ENCODE peak calls at places on chromosomes 12 and 14, in seven cellular contexts. A is neuronal stem cell, K is H1, X is mesenchymal stem cell, R is mesendoderm, F is H9, D is trophoblast cell. B is an unnamed sample.

GRCh38 chr14:81169711-81170103 is 51.1 kb downstream of the GTF2A1 start:
- DNase-seq in R (peak), F (peak), X (peak), D (no peak), K (no peak), A (no peak), B (peak)

GRCh38 chr14:32940066-32940651 is 1.5 kb downstream of the NPAS3 start:
- DNase-seq in F (no peak), A (no peak), D (no peak), R (no peak), K (no peak), X (peak), B (no peak)

GRCh38 chr14:56004807-56005579 is 113.2 kb upstream of the PELI2 start:
- DNase-seq in A (no peak), X (peak), R (peak), F (peak), D (peak), K (no peak), B (peak)

GRCh38 chr12:26150737-26151450 is 26.1 kb upstream of the BHLHE41 start:
- DNase-seq in A (no peak), R (no peak), D (no peak), F (no peak), K (no peak), X (peak), B (peak)

GRCh38 chr12:78040111-78040510 is 209.4 kb downstream of the NAV3 start:
- DNase-seq in R (no peak), F (no peak), K (no peak), X (no peak), A (no peak), D (no peak), B (no peak)

GRCh38 chr14:89221109-89221508 is 195.9 kb downstream of the FOXN3 start:
- DNase-seq in F (no peak), K (no peak), R (no peak), D (no peak), X (peak), A (no peak), B (peak)

GRCh38 chr14:22797017-22797917 is 18.0 kb downstream of the SLC7A7 start:
- DNase-seq in R (peak), K (no peak), F (no peak), D (no peak), X (no peak), A (no peak), B (no peak)

GRCh38 chr12:123457980-123458779 is at the start of gene SNRNP35:
- DNase-seq in D (peak), A (peak), K (peak), F (peak), X (peak), R (peak), B (peak)

GRCh38 chr12:66188584-66189475 is at the start of gene IRAK3:
- DNase-seq in A (peak), F (peak), K (peak), X (peak), D (peak), R (peak), B (peak)

GRCh38 chr14:32134448-32135070 is 57.5 kb downstream of the ARHGAP5 start:
- DNase-seq in R (no peak), F (no peak), D (no peak), X (peak), K (no peak), A (no peak), B (peak)

GRCh38 chr12:76455582-76456345 is 103.8 kb downstream of the OSBPL8 start:
- DNase-seq in R (peak), F (no peak), X (peak), D (peak), K (no peak), A (peak), B (peak)

GRCh38 chr12:28622416-28622815 is 432.2 kb downstream of the CCDC91 start:
- DNase-seq in K (no peak), X (peak), A (no peak), D (no peak), R (peak), F (no peak), B (peak)

GRCh38 chr14:94079891-94080605 is 954 bp downstream of the DDX24 start:
- DNase-seq in D (no peak), F (no peak), A (no peak), R (no peak), K (no peak), X (peak), B (peak)

GRCh38 chr14:77249286-77249685 is 21.7 kb downstream of the NGB start:
- DNase-seq in A (no peak), X (no peak), F (no peak), K (no peak), R (no peak), D (no peak), B (no peak)

GRCh38 chr14:81834308-81834707 is 300.7 kb upstream of the SEL1L start:
- DNase-seq in F (no peak), A (no peak), X (no peak), K (no peak), D (no peak), R (peak), B (no peak)

GRCh38 chr12:21073822-21074460 is 57.1 kb upstream of the SLCO1B1 start:
- DNase-seq in K (no peak), A (no peak), X (no peak), D (peak), F (peak), R (peak), B (no peak)

GRCh38 chr12:1367731-1368285 is 226.6 kb downstream of the FBXL14 start:
- DNase-seq in K (no peak), D (no peak), F (no peak), R (no peak), A (no peak), X (no peak), B (no peak)

GRCh38 chr14:77580964-77581505 is 35.4 kb downstream of the SPTLC2 start:
- DNase-seq in X (peak), K (no peak), D (no peak), R (peak), A (no peak), F (no peak), B (peak)

GRCh38 chr12:30546121-30546520 is 149.5 kb downstream of the IPO8 start:
- DNase-seq in R (no peak), A (no peak), K (no peak), D (no peak), X (no peak), F (no peak), B (no peak)

GRCh38 chr14:92026548-92027190 is 13.2 kb downstream of the TRIP11 start:
- DNase-seq in K (no peak), A (no peak), F (no peak), D (no peak), R (no peak), X (no peak), B (no peak)

GRCh38 chr12:119704065-119704747 is 36.3 kb downstream of the PRKAB1 start:
- DNase-seq in K (no peak), D (no peak), X (no peak), F (no peak), A (no peak), R (no peak), B (peak)

GRCh38 chr14:87312138-87312537 is 680.8 kb downstream of the GALC start:
- DNase-seq in K (no peak), A (no peak), R (peak), D (no peak), F (no peak), X (no peak), B (no peak)

GRCh38 chr14:97065305-97066067 is 268.3 kb downstream of the VRK1 start:
- DNase-seq in D (no peak), F (no peak), X (no peak), K (no peak), A (no peak), R (no peak), B (no peak)

GRCh38 chr12:108683906-108684556 is 47.3 kb downstream of the CORO1C start:
- DNase-seq in R (no peak), K (no peak), X (no peak), A (no peak), D (no peak), F (no peak), B (no peak)

GRCh38 chr12:6424848-6425247 is 19.9 kb upstream of the CD27 start:
- DNase-seq in A (no peak), K (no peak), F (no peak), D (no peak), X (no peak), R (no peak), B (no peak)

GRCh38 chr14:35814371-35815005 is 5.4 kb upstream of the RALGAPA1 start:
- DNase-seq in D (peak), A (peak), R (peak), K (peak), F (peak), X (peak), B (peak)

GRCh38 chr14:92987713-92988510 is 65.0 kb downstream of the CHGA start:
- DNase-seq in D (no peak), F (no peak), R (no peak), A (no peak), K (no peak), X (no peak), B (no peak)

GRCh38 chr12:96495155-96495554 is 5.8 kb downstream of the CFAP54 start:
- DNase-seq in F (no peak), A (no peak), X (no peak), R (no peak), D (no peak), K (no peak), B (no peak)

GRCh38 chr14:97638864-97639263 is 841.7 kb downstream of the VRK1 start:
- DNase-seq in D (no peak), F (no peak), X (no peak), A (no peak), R (no peak), K (no peak), B (no peak)

GRCh38 chr14:94317259-94317658 is 5.9 kb downstream of the SERPINA6 start:
- DNase-seq in F (no peak), K (no peak), X (no peak), R (peak), A (no peak), D (no peak), B (no peak)

GRCh38 chr12:27583981-27584380 is 60.0 kb downstream of the PPFIBP1 start:
- DNase-seq in A (no peak), R (no peak), D (no peak), K (no peak), F (no peak), X (no peak), B (no peak)

GRCh38 chr12:124694250-124694649 is 126.8 kb upstream of the NCOR2 start:
- DNase-seq in D (no peak), X (no peak), F (no peak), K (no peak), R (no peak), A (no peak), B (no peak)

GRCh38 chr12:22467190-22467589 is 77.2 kb downstream of the C2CD5 start:
- DNase-seq in D (no peak), X (no peak), A (no peak), K (no peak), R (no peak), F (no peak), B (peak)

GRCh38 chr14:55274760-55275159 is 3.5 kb downstream of the FBXO34 start:
- DNase-seq in X (peak), F (no peak), R (peak), A (no peak), K (no peak), D (peak), B (peak)

GRCh38 chr12:47361389-47362031 is 281.8 kb upstream of the AMIGO2 start:
- DNase-seq in R (peak), A (no peak), D (no peak), K (no peak), X (peak), F (peak), B (no peak)

GRCh38 chr14:75022655-75023054 is 19.9 kb downstream of the EIF2B2 start:
- DNase-seq in R (peak), D (no peak), K (no peak), X (peak), F (peak), A (no peak), B (no peak)

GRCh38 chr12:31368666-31369361 is 42.9 kb upstream of the SINHCAF start:
- DNase-seq in K (peak), R (peak), D (peak), A (peak), X (peak), F (peak), B (peak)

GRCh38 chr12:82688035-82688501 is 1.4 kb downstream of the TMTC2 start:
- DNase-seq in F (no peak), X (peak), K (no peak), R (no peak), A (no peak), D (no peak), B (no peak)

GRCh38 chr12:82685721-82686222 is 934 bp upstream of the TMTC2 start:
- DNase-seq in R (peak), K (peak), X (peak), A (peak), F (peak), D (peak), B (peak)

GRCh38 chr12:82686223-82687019 is at the start of gene TMTC2:
- DNase-seq in D (peak), K (peak), F (peak), R (peak), X (peak), A (peak), B (peak)

GRCh38 chr12:82688619-82689018 is 1.9 kb downstream of the TMTC2 start:
- DNase-seq in X (no peak), K (no peak), A (no peak), R (no peak), D (no peak), F (no peak), B (no peak)

DNA sequence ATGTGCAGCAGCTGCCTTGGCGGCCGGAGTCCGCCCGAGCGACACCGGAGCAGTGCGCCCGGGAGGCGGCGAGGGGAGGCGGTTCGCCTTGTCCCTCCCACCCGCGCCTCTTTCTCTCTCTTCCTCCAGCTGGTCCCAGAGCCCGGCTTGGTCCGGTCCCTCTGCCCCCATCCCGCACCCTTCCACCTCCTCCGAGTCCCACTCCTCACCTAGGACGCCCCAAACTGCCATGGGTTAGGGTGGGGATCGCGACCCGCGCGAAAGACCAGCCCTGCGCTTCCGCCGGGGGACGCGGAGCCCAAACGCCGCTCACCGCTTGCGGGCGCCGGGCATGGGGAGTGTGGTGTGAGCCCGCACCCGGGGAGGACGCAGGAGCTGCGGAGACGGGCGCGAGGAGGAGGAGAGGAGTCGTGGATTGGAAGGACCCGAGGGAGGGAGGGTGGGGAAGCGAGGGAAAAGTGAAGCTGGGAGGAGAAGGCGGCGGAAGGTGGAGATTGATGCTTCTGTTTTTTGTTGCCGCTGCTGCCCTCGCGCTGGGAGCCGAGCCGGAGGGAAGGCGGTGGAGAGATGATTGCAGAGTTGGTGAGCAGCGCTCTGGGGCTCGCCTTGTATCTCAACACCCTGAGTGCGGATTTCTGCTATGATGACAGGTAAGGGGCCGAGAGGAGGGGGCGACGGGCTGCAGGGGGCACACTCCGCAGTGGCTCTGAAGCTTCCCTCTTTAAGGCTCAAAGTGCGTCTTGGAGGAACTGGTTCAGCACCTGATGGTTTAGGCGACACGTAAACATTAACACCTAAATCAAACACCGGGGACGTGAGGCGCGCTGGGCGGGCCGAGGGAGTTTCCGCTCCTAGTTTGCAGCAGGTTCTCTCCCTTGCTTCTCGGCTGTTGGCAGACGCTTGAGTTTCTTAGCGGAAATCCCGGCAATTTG is 580 bp downstream of the TMTC2 start:
- DNase-seq in X (peak), K (peak), D (peak), A (peak), F (peak), R (peak), B (peak)
- H2BK120ac ChIP-seq in X (no peak), K (no peak), D (peak), A (no peak), F (no peak), R (no peak), B (no peak)

DNA sequence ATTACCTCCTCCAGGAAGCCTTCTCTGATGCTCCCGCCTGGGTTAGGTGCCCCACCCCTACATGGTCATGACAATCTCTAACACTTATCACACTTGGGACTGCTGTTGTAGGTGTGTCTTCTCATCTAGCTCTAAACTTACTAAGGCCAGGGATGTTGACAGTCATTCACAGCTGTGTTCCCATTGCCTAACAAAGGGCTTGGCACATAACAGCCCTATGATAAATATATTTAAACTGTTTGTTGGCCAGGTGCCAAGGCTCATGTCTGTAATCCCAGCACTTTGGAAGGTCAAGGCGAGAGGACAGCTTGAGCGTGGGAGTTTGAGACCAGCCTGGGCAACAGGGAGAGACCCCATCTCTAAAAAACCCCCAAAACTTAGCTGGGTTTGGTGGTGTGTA is 98.8 kb upstream of the RGS6 start:
- DNase-seq in A (no peak), R (no peak), F (no peak), X (no peak), K (no peak), D (no peak), B (no peak)
- H2BK120ac ChIP-seq in A (no peak), R (no peak), F (no peak), X (no peak), K (no peak), D (no peak), B (no peak)

GRCh38 chr12:48512855-48513254 is 12.6 kb upstream of the OR8S1 start:
- DNase-seq in F (no peak), D (no peak), K (no peak), R (no peak), X (no peak), A (no peak), B (no peak)
- H2BK120ac ChIP-seq in F (no peak), D (no peak), K (no peak), R (no peak), X (no peak), A (no peak), B (no peak)

DNA sequence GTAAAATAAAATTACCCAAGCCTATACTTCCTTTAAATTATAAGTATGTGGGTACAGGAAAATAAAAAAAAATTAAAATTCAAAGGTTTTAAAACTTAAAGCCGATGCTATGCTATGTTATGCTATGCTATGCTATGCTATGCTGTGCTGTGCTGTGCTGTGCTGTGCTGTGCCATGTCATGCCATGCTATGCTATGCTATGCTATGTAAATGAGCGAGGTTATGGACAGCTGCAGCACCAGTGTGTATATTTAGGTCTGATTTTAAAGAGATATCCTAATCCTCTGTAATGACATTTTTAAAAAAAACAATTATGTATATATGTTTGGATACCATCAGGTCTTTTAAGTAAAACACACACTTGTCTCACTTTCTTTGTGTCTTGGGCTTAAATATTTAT is 1822.0 kb upstream of the SEL1L start:
- DNase-seq in R (no peak), D (no peak), A (no peak), F (no peak), X (no peak), K (no peak), B (no peak)
- H2BK120ac ChIP-seq in R (no peak), D (no peak), A (no peak), F (no peak), X (no peak), K (no peak), B (no peak)

GRCh38 chr14:67918838-67919237 is 99.3 kb downstream of the RAD51B start:
- DNase-seq in F (no peak), R (no peak), K (no peak), A (no peak), D (no peak), X (peak), B (no peak)
- H2BK120ac ChIP-seq in F (no peak), R (no peak), K (no peak), A (no peak), D (no peak), X (no peak), B (peak)

B was measured in IMR-90.